ENCODE peak calls at places on chromosomes 6 and 20, in six cellular contexts. One of them, this sample, is unnamed.

GRCh38 chr6:111564482-111564945 is 41.2 kb downstream of the TRAF3IP2 start:
- DNase-seq in IMR-90: peak
- DNase-seq in fibroblast of lung: peak
- DNase-seq in HFF-Myc: peak
- DNase-seq in mammary epithelial cell: peak
- DNase-seq in OCI-LY7: no peak
- DNase-seq in this sample: peak

GRCh38 chr6:168217880-168218537 is 101.6 kb downstream of the DACT2 start:
- DNase-seq in HFF-Myc: no peak
- DNase-seq in mammary epithelial cell: no peak
- DNase-seq in OCI-LY7: no peak
- DNase-seq in fibroblast of lung: no peak
- DNase-seq in IMR-90: no peak
- DNase-seq in this sample: no peak

GRCh38 chr6:170082531-170083187 is 208.2 kb downstream of the DLL1 start:
- DNase-seq in OCI-LY7: no peak
- DNase-seq in fibroblast of lung: no peak
- DNase-seq in IMR-90: no peak
- DNase-seq in HFF-Myc: no peak
- DNase-seq in mammary epithelial cell: peak
- DNase-seq in this sample: no peak

GRCh38 chr6:1390805-1391511 is 1.6 kb downstream of the FOXF2 start:
- DNase-seq in mammary epithelial cell: no peak
- DNase-seq in OCI-LY7: no peak
- DNase-seq in HFF-Myc: no peak
- DNase-seq in IMR-90: peak
- DNase-seq in fibroblast of lung: no peak
- DNase-seq in this sample: peak

GRCh38 chr20:36703530-36703929 is 42.4 kb downstream of the NDRG3 start:
- DNase-seq in IMR-90: no peak
- DNase-seq in fibroblast of lung: no peak
- DNase-seq in mammary epithelial cell: no peak
- DNase-seq in OCI-LY7: no peak
- DNase-seq in HFF-Myc: no peak
- DNase-seq in this sample: no peak

GRCh38 chr6:31919624-31920303 is 7.8 kb upstream of the C2 start:
- DNase-seq in fibroblast of lung: no peak
- DNase-seq in OCI-LY7: no peak
- DNase-seq in mammary epithelial cell: no peak
- DNase-seq in IMR-90: no peak
- DNase-seq in HFF-Myc: no peak
- DNase-seq in this sample: no peak

GRCh38 chr20:52490715-52491430 is 299.3 kb upstream of the ZFP64 start:
- DNase-seq in OCI-LY7: no peak
- DNase-seq in HFF-Myc: peak
- DNase-seq in IMR-90: peak
- DNase-seq in fibroblast of lung: peak
- DNase-seq in mammary epithelial cell: peak
- DNase-seq in this sample: peak

GRCh38 chr6:169891846-169892245 is 140.4 kb downstream of the ERMARD start:
- DNase-seq in OCI-LY7: no peak
- DNase-seq in IMR-90: no peak
- DNase-seq in fibroblast of lung: no peak
- DNase-seq in HFF-Myc: no peak
- DNase-seq in mammary epithelial cell: no peak
- DNase-seq in this sample: no peak

GRCh38 chr6:45054610-45055009 is 273.5 kb upstream of the RUNX2 start:
- DNase-seq in HFF-Myc: no peak
- DNase-seq in fibroblast of lung: peak
- DNase-seq in mammary epithelial cell: no peak
- DNase-seq in OCI-LY7: no peak
- DNase-seq in IMR-90: no peak
- DNase-seq in this sample: no peak

GRCh38 chr6:82555801-82556200 is 192.2 kb downstream of the TPBG start:
- DNase-seq in IMR-90: peak
- DNase-seq in OCI-LY7: no peak
- DNase-seq in fibroblast of lung: peak
- DNase-seq in HFF-Myc: no peak
- DNase-seq in mammary epithelial cell: peak
- DNase-seq in this sample: peak

GRCh38 chr6:56193846-56194245 is 53.5 kb downstream of the COL21A1 start:
- DNase-seq in IMR-90: no peak
- DNase-seq in mammary epithelial cell: peak
- DNase-seq in fibroblast of lung: no peak
- DNase-seq in OCI-LY7: no peak
- DNase-seq in HFF-Myc: peak
- DNase-seq in this sample: peak

GRCh38 chr20:48019940-48020339 is 234.7 kb upstream of the SULF2 start:
- DNase-seq in fibroblast of lung: no peak
- DNase-seq in OCI-LY7: no peak
- DNase-seq in IMR-90: no peak
- DNase-seq in HFF-Myc: no peak
- DNase-seq in mammary epithelial cell: no peak
- DNase-seq in this sample: no peak

GRCh38 chr6:157552171-157552747 is 171.3 kb downstream of the ZDHHC14 start:
- DNase-seq in OCI-LY7: no peak
- DNase-seq in IMR-90: no peak
- DNase-seq in HFF-Myc: no peak
- DNase-seq in fibroblast of lung: no peak
- DNase-seq in mammary epithelial cell: peak
- DNase-seq in this sample: no peak
- TF ChIP-seq CTCF in OCI-LY7: no peak
- TF ChIP-seq CTCF in IMR-90: no peak
- TF ChIP-seq CTCF in HFF-Myc: no peak
- TF ChIP-seq CTCF in fibroblast of lung: no peak
- TF ChIP-seq CTCF in mammary epithelial cell: no peak
- TF ChIP-seq CTCF in this sample: no peak

GRCh38 chr20:24915440-24915839 is 33.6 kb upstream of the CST7 start:
- DNase-seq in OCI-LY7: no peak
- DNase-seq in mammary epithelial cell: no peak
- DNase-seq in HFF-Myc: no peak
- DNase-seq in fibroblast of lung: no peak
- DNase-seq in IMR-90: no peak
- DNase-seq in this sample: no peak
- TF ChIP-seq CTCF in OCI-LY7: no peak
- TF ChIP-seq CTCF in mammary epithelial cell: no peak
- TF ChIP-seq CTCF in HFF-Myc: no peak
- TF ChIP-seq CTCF in fibroblast of lung: no peak
- TF ChIP-seq CTCF in IMR-90: no peak
- TF ChIP-seq CTCF in this sample: no peak

DNA sequence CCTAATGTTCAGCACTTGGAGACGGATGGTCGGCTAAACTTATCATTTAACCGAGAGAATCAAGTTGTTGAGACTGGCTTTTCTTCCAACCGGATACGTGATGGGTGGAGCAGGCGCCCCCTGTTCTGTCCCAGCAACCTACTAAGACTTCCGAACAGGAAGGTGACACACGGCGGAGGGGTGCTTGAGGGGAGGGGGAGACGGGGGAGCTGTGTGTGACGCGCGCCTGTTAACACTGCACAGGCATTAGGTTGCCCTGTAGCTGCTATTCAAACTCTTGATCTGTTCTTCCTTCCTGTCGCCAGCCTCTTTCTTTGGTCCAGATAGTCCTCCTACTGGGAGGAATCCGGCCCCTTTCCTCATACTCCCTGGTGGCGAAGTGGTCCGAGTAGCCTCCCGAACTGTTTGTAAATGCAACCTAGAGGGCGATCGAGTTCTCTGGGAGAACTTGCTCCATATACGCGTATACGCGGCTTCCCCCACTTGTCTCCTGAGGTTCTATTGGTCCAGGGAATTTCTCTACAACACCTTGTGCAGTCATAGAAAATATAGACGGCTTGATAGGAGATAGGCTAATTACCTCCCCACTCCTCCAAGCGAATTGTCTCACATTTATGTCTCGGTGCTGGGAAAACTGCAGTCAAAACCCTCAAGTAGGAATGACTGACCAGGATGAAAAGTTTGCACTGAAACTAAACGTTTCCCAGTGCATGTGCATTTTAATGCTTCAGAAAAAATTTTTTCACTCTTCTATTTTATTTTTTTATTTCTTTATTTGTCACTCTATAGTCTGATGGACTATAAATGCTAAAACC is 126.0 kb upstream of the SLC2A12 start:
- DNase-seq in IMR-90: peak
- DNase-seq in fibroblast of lung: peak
- DNase-seq in OCI-LY7: peak
- DNase-seq in mammary epithelial cell: peak
- DNase-seq in HFF-Myc: peak
- DNase-seq in this sample: peak
- TF ChIP-seq CTCF in IMR-90: peak
- TF ChIP-seq CTCF in fibroblast of lung: peak
- TF ChIP-seq CTCF in OCI-LY7: peak
- TF ChIP-seq CTCF in mammary epithelial cell: peak
- TF ChIP-seq CTCF in HFF-Myc: peak
- TF ChIP-seq CTCF in this sample: peak

GRCh38 chr20:44717986-44718385 is 2.8 kb downstream of the CCN5 start:
- DNase-seq in OCI-LY7: no peak
- DNase-seq in mammary epithelial cell: no peak
- DNase-seq in HFF-Myc: no peak
- DNase-seq in IMR-90: no peak
- DNase-seq in fibroblast of lung: no peak
- DNase-seq in this sample: no peak
- TF ChIP-seq CTCF in OCI-LY7: peak
- TF ChIP-seq CTCF in mammary epithelial cell: peak
- TF ChIP-seq CTCF in HFF-Myc: peak
- TF ChIP-seq CTCF in IMR-90: peak
- TF ChIP-seq CTCF in fibroblast of lung: peak
- TF ChIP-seq CTCF in this sample: peak

GRCh38 chr6:22418714-22419113 is 121.9 kb upstream of the PRL start:
- DNase-seq in mammary epithelial cell: no peak
- DNase-seq in fibroblast of lung: no peak
- DNase-seq in OCI-LY7: no peak
- DNase-seq in IMR-90: no peak
- DNase-seq in HFF-Myc: no peak
- DNase-seq in this sample: no peak
- TF ChIP-seq CTCF in mammary epithelial cell: no peak
- TF ChIP-seq CTCF in fibroblast of lung: no peak
- TF ChIP-seq CTCF in OCI-LY7: no peak
- TF ChIP-seq CTCF in IMR-90: no peak
- TF ChIP-seq CTCF in HFF-Myc: no peak
- TF ChIP-seq CTCF in this sample: no peak

DNA sequence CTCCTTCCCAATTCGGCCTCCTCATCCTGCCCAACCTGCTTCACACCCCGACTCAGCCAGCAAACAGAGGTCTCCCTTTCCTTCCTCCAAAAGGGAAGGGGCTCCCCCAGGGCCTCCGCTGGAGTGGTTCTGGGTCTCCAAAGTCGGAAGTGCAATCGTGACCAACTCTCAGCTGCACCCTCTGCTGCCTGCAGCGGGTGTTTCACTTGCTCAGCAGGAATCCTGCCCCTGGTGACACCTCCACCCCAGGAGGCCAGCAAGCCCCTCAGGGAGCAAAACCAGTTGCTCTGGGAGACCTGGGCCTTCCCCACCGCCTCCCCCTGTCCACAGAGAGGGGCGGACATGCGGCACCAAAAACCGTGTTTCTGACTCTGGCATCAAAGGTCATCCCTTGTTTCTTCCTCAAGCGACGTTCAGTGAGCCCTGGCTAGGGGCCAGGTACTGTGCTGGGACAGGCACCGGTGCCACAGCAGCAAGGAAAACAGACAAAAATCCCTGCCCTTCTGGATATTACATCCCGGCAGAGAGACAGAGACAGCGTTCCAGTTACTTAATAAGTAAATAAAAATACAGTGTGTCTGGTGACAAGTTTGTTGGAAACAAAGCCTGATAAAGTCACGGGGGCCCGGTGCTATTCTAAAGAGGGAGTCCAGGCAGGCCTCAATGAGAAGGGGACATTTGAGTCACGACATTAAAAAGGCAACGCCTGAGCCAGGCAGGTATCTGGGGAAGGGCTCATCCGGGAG is 219.0 kb downstream of the BMP7 start:
- DNase-seq in IMR-90: no peak
- DNase-seq in OCI-LY7: peak
- DNase-seq in HFF-Myc: no peak
- DNase-seq in fibroblast of lung: no peak
- DNase-seq in mammary epithelial cell: no peak
- DNase-seq in this sample: no peak
- TF ChIP-seq CTCF in IMR-90: no peak
- TF ChIP-seq CTCF in OCI-LY7: peak
- TF ChIP-seq CTCF in HFF-Myc: no peak
- TF ChIP-seq CTCF in fibroblast of lung: no peak
- TF ChIP-seq CTCF in mammary epithelial cell: no peak
- TF ChIP-seq CTCF in this sample: peak

DNA sequence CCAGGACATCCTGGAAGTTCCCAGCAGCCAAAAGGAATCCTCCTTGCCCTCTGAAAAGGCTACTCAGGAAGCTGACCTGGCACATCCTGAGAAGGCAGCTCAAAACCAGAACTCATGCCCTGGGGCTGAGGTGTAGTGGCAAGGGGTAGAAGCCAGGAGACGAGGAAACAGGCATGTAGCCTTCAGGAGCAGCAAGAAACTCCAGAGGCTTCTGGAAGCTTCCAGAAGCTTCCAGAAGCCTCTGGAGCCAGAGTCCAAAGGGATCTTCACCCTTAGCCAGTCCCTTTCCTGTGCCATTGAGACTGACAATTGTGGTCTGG is 43.9 kb downstream of the BMP7 start:
- DNase-seq in OCI-LY7: no peak
- DNase-seq in fibroblast of lung: no peak
- DNase-seq in HFF-Myc: no peak
- DNase-seq in IMR-90: no peak
- DNase-seq in mammary epithelial cell: peak
- DNase-seq in this sample: no peak
- TF ChIP-seq CTCF in OCI-LY7: no peak
- TF ChIP-seq CTCF in fibroblast of lung: no peak
- TF ChIP-seq CTCF in HFF-Myc: no peak
- TF ChIP-seq CTCF in IMR-90: no peak
- TF ChIP-seq CTCF in mammary epithelial cell: no peak
- TF ChIP-seq CTCF in this sample: no peak

GRCh38 chr6:68635706-68636513 is 828 bp downstream of the ADGRB3 start:
- DNase-seq in mammary epithelial cell: no peak
- DNase-seq in HFF-Myc: no peak
- DNase-seq in fibroblast of lung: no peak
- DNase-seq in OCI-LY7: no peak
- DNase-seq in IMR-90: no peak
- DNase-seq in this sample: no peak
- TF ChIP-seq CTCF in mammary epithelial cell: no peak
- TF ChIP-seq CTCF in HFF-Myc: no peak
- TF ChIP-seq CTCF in fibroblast of lung: no peak
- TF ChIP-seq CTCF in OCI-LY7: no peak
- TF ChIP-seq CTCF in IMR-90: no peak
- TF ChIP-seq CTCF in this sample: no peak

GRCh38 chr6:41332842-41333736 is 2.3 kb upstream of the NCR2 start:
- DNase-seq in fibroblast of lung: no peak
- DNase-seq in OCI-LY7: no peak
- DNase-seq in IMR-90: no peak
- DNase-seq in HFF-Myc: no peak
- DNase-seq in mammary epithelial cell: no peak
- DNase-seq in this sample: no peak
- TF ChIP-seq CTCF in fibroblast of lung: no peak
- TF ChIP-seq CTCF in OCI-LY7: no peak
- TF ChIP-seq CTCF in IMR-90: no peak
- TF ChIP-seq CTCF in HFF-Myc: no peak
- TF ChIP-seq CTCF in mammary epithelial cell: no peak
- TF ChIP-seq CTCF in this sample: no peak

GRCh38 chr20:28616354-28616753 is 2641.1 kb upstream of the DEFB115 start:
- DNase-seq in IMR-90: no peak
- DNase-seq in mammary epithelial cell: no peak
- DNase-seq in HFF-Myc: no peak
- DNase-seq in fibroblast of lung: no peak
- DNase-seq in OCI-LY7: no peak
- DNase-seq in this sample: no peak
- TF ChIP-seq CTCF in IMR-90: no peak
- TF ChIP-seq CTCF in mammary epithelial cell: no peak
- TF ChIP-seq CTCF in HFF-Myc: no peak
- TF ChIP-seq CTCF in fibroblast of lung: no peak
- TF ChIP-seq CTCF in OCI-LY7: no peak
- TF ChIP-seq CTCF in this sample: no peak

This sample was measured in HFFc6.